ENCODE peak calls at places on chromosomes 5 and 9, in seven cellular contexts. One of them, this sample, is unnamed. For H3K27me3, the result is how much of the 10 kb centered on the place peaks cover.

GRCh38 chr5:115571441-115571878 is 26.9 kb upstream of the FEM1C start:
- DNase-seq in endodermal cell: peak
- DNase-seq in brain microvascular endothelial cell: no peak
- DNase-seq in tibial nerve: no peak
- DNase-seq in hepatocyte: no peak
- DNase-seq in dorsolateral prefrontal cortex: peak
- DNase-seq in fibroblast of lung: no peak
- DNase-seq in this sample: no peak

GRCh38 chr5:156913355-156913718 is 49.7 kb downstream of the TIMD4 start:
- DNase-seq in endodermal cell: peak
- DNase-seq in brain microvascular endothelial cell: no peak
- DNase-seq in tibial nerve: no peak
- DNase-seq in hepatocyte: no peak
- DNase-seq in dorsolateral prefrontal cortex: no peak
- DNase-seq in fibroblast of lung: no peak
- DNase-seq in this sample: no peak

GRCh38 chr5:151699071-151699901 is 12.6 kb upstream of the SPARC start:
- DNase-seq in endodermal cell: peak
- DNase-seq in brain microvascular endothelial cell: peak
- DNase-seq in tibial nerve: no peak
- DNase-seq in hepatocyte: peak
- DNase-seq in dorsolateral prefrontal cortex: no peak
- DNase-seq in fibroblast of lung: peak
- DNase-seq in this sample: no peak

GRCh38 chr9:78074385-78075291 is 43.0 kb upstream of the GNAQ start:
- DNase-seq in endodermal cell: no peak
- DNase-seq in brain microvascular endothelial cell: no peak
- DNase-seq in tibial nerve: no peak
- DNase-seq in hepatocyte: no peak
- DNase-seq in dorsolateral prefrontal cortex: no peak
- DNase-seq in fibroblast of lung: peak
- DNase-seq in this sample: no peak

GRCh38 chr5:127586811-127587210 is 62.1 kb upstream of the CTXN3 start:
- DNase-seq in endodermal cell: no peak
- DNase-seq in brain microvascular endothelial cell: no peak
- DNase-seq in tibial nerve: no peak
- DNase-seq in hepatocyte: no peak
- DNase-seq in dorsolateral prefrontal cortex: no peak
- DNase-seq in fibroblast of lung: no peak
- DNase-seq in this sample: no peak

GRCh38 chr5:35773936-35774335 is 82.8 kb upstream of the IL7R start:
- DNase-seq in endodermal cell: no peak
- DNase-seq in brain microvascular endothelial cell: no peak
- DNase-seq in tibial nerve: no peak
- DNase-seq in hepatocyte: no peak
- DNase-seq in dorsolateral prefrontal cortex: no peak
- DNase-seq in fibroblast of lung: peak
- DNase-seq in this sample: no peak

GRCh38 chr5:171442287-171443042 is 23.0 kb downstream of the FGF18 start:
- DNase-seq in endodermal cell: no peak
- DNase-seq in brain microvascular endothelial cell: peak
- DNase-seq in tibial nerve: no peak
- DNase-seq in hepatocyte: peak
- DNase-seq in dorsolateral prefrontal cortex: no peak
- DNase-seq in fibroblast of lung: peak
- DNase-seq in this sample: peak

GRCh38 chr5:80408976-80409926 is 1.4 kb downstream of the ZFYVE16 start:
- DNase-seq in endodermal cell: no peak
- DNase-seq in brain microvascular endothelial cell: peak
- DNase-seq in tibial nerve: no peak
- DNase-seq in hepatocyte: no peak
- DNase-seq in dorsolateral prefrontal cortex: no peak
- DNase-seq in fibroblast of lung: peak
- DNase-seq in this sample: no peak

GRCh38 chr9:134531251-134531970 is 110.2 kb upstream of the COL5A1 start:
- DNase-seq in endodermal cell: no peak
- DNase-seq in brain microvascular endothelial cell: no peak
- DNase-seq in tibial nerve: no peak
- DNase-seq in hepatocyte: no peak
- DNase-seq in dorsolateral prefrontal cortex: no peak
- DNase-seq in fibroblast of lung: no peak
- DNase-seq in this sample: no peak

GRCh38 chr5:17735771-17736170 is 101.5 kb downstream of the TAF11L14 start:
- DNase-seq in endodermal cell: no peak
- DNase-seq in brain microvascular endothelial cell: no peak
- DNase-seq in tibial nerve: no peak
- DNase-seq in hepatocyte: no peak
- DNase-seq in dorsolateral prefrontal cortex: no peak
- DNase-seq in fibroblast of lung: no peak
- DNase-seq in this sample: no peak

GRCh38 chr5:140131967-140132409 is 6.3 kb downstream of the IGIP start:
- DNase-seq in endodermal cell: no peak
- DNase-seq in brain microvascular endothelial cell: peak
- DNase-seq in tibial nerve: no peak
- DNase-seq in hepatocyte: no peak
- DNase-seq in dorsolateral prefrontal cortex: no peak
- DNase-seq in fibroblast of lung: peak
- DNase-seq in this sample: peak

GRCh38 chr5:58240286-58240685 is 219.6 kb downstream of the PLK2 start:
- DNase-seq in endodermal cell: no peak
- DNase-seq in brain microvascular endothelial cell: peak
- DNase-seq in tibial nerve: no peak
- DNase-seq in hepatocyte: no peak
- DNase-seq in dorsolateral prefrontal cortex: no peak
- DNase-seq in fibroblast of lung: peak
- DNase-seq in this sample: no peak

GRCh38 chr5:88761269-88761880 is 121.6 kb downstream of the MEF2C start:
- DNase-seq in endodermal cell: no peak
- DNase-seq in brain microvascular endothelial cell: peak
- DNase-seq in tibial nerve: no peak
- DNase-seq in hepatocyte: no peak
- DNase-seq in dorsolateral prefrontal cortex: no peak
- DNase-seq in fibroblast of lung: peak
- DNase-seq in this sample: no peak

GRCh38 chr9:129569506-129570449 is 51.1 kb downstream of the C9orf50 start:
- DNase-seq in endodermal cell: peak
- DNase-seq in brain microvascular endothelial cell: no peak
- DNase-seq in tibial nerve: no peak
- DNase-seq in hepatocyte: peak
- DNase-seq in dorsolateral prefrontal cortex: no peak
- DNase-seq in fibroblast of lung: peak
- DNase-seq in this sample: peak

GRCh38 chr5:139862803-139863202 is 67.2 kb downstream of the PSD2 start:
- DNase-seq in endodermal cell: no peak
- DNase-seq in brain microvascular endothelial cell: no peak
- DNase-seq in tibial nerve: no peak
- DNase-seq in hepatocyte: no peak
- DNase-seq in dorsolateral prefrontal cortex: no peak
- DNase-seq in fibroblast of lung: no peak
- DNase-seq in this sample: peak

GRCh38 chr9:132800038-132800648 is 77.9 kb downstream of the AK8 start:
- DNase-seq in endodermal cell: peak
- DNase-seq in brain microvascular endothelial cell: peak
- DNase-seq in tibial nerve: peak
- DNase-seq in hepatocyte: peak
- DNase-seq in dorsolateral prefrontal cortex: peak
- DNase-seq in fibroblast of lung: peak
- DNase-seq in this sample: peak

GRCh38 chr9:111372297-111372696 is 42.3 kb upstream of the OR2K2 start:
- DNase-seq in endodermal cell: no peak
- DNase-seq in brain microvascular endothelial cell: no peak
- DNase-seq in tibial nerve: no peak
- DNase-seq in hepatocyte: no peak
- DNase-seq in dorsolateral prefrontal cortex: no peak
- DNase-seq in fibroblast of lung: no peak
- DNase-seq in this sample: no peak

GRCh38 chr5:61904730-61905129 is 401.3 kb upstream of the KIF2A start:
- DNase-seq in endodermal cell: no peak
- DNase-seq in brain microvascular endothelial cell: no peak
- DNase-seq in tibial nerve: no peak
- DNase-seq in hepatocyte: no peak
- DNase-seq in dorsolateral prefrontal cortex: no peak
- DNase-seq in fibroblast of lung: no peak
- DNase-seq in this sample: no peak

GRCh38 chr9:77224750-77225312 is 47.5 kb downstream of the VPS13A start:
- DNase-seq in endodermal cell: no peak
- DNase-seq in brain microvascular endothelial cell: peak
- DNase-seq in tibial nerve: no peak
- DNase-seq in hepatocyte: no peak
- DNase-seq in dorsolateral prefrontal cortex: no peak
- DNase-seq in fibroblast of lung: peak
- DNase-seq in this sample: no peak

GRCh38 chr5:93141969-93142368 is 439.1 kb downstream of the NR2F1-AS1 start:
- DNase-seq in endodermal cell: no peak
- DNase-seq in brain microvascular endothelial cell: no peak
- DNase-seq in tibial nerve: no peak
- DNase-seq in hepatocyte: no peak
- DNase-seq in dorsolateral prefrontal cortex: no peak
- DNase-seq in fibroblast of lung: no peak
- DNase-seq in this sample: no peak

GRCh38 chr5:153445875-153446567 is 44.4 kb upstream of the GRIA1 start:
- DNase-seq in endodermal cell: no peak
- DNase-seq in brain microvascular endothelial cell: peak
- DNase-seq in tibial nerve: peak
- DNase-seq in hepatocyte: peak
- DNase-seq in dorsolateral prefrontal cortex: no peak
- DNase-seq in fibroblast of lung: peak
- DNase-seq in this sample: peak

DNA sequence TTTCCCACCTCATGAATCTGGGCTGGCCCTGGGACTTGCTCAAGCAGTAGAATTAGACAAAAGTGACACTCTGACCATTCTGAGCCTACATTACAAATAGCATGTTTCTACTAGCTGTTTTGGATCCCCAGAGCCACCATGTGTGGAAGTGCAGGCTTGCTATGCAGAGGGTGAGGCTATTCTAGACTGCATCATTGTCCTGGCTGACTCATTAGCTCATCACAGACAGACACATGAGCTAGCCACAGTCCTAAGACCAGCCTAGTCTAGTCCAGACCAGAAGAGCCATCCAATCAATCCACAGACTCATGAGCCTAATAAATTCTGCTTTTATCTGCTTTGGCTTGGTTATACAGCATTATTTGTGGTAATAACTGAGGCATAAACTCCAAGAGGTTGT is 351.9 kb downstream of the PRELID2 start:
- DNase-seq in endodermal cell: no peak
- DNase-seq in brain microvascular endothelial cell: peak
- DNase-seq in tibial nerve: no peak
- DNase-seq in hepatocyte: no peak
- DNase-seq in dorsolateral prefrontal cortex: no peak
- DNase-seq in fibroblast of lung: peak
- DNase-seq in this sample: no peak
- H3K27ac ChIP-seq in endodermal cell: no peak
- H3K27ac ChIP-seq in brain microvascular endothelial cell: peak
- H3K27ac ChIP-seq in tibial nerve: no peak
- H3K27ac ChIP-seq in hepatocyte: no peak
- H3K27ac ChIP-seq in dorsolateral prefrontal cortex: no peak
- H3K27ac ChIP-seq in fibroblast of lung: no peak
- H3K27ac ChIP-seq in this sample: no peak

GRCh38 chr5:141196363-141196762 is 3.1 kb upstream of the PCDHB11 start:
- DNase-seq in endodermal cell: no peak
- DNase-seq in brain microvascular endothelial cell: no peak
- DNase-seq in tibial nerve: no peak
- DNase-seq in hepatocyte: no peak
- DNase-seq in dorsolateral prefrontal cortex: no peak
- DNase-seq in fibroblast of lung: no peak
- DNase-seq in this sample: no peak

DNA sequence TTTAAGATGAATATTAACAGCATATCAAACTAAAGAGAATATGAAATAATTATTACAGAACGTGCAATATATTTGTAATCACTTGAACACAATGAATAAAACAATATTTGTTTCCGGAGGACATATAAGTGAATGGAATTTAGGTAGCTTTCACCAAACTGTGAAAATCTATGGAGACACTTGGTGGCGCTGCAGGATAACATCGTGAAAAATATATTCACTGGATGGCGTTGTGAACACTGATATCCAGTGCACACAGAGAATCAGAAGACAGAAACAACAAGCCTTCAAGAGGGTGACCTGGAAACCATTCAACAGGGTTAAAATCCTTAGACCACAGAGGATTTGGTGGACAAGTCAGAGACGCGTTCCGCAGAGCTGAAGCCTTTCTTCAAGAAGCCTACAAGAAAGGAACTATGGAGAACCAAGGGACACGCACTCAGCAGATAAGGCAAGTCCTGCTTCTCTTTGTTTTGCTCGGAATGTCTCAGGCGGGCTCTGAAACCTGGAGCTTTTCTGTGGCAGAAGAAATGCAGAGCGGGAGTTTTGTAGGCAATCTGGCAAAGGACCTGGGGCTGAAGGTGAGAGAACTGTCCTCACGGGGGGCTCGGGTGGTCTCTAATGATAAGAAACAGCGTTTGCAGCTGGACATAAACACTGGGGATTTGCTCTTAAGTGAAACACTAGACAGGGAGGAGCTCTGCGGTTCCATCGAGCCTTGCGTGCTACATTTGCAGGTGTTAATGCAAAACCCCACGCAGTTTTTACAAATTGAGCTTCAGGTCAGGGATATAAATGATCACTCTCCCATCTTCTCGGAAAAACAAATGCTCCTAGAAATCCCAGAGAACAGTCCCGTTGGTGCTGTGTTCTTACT is at the start of gene PCDHB11:
- DNase-seq in endodermal cell: peak
- DNase-seq in brain microvascular endothelial cell: no peak
- DNase-seq in tibial nerve: no peak
- DNase-seq in hepatocyte: no peak
- DNase-seq in dorsolateral prefrontal cortex: no peak
- DNase-seq in fibroblast of lung: no peak
- DNase-seq in this sample: peak
- H3K4me3 ChIP-seq in endodermal cell: no peak
- H3K4me3 ChIP-seq in brain microvascular endothelial cell: no peak
- H3K4me3 ChIP-seq in tibial nerve: no peak
- H3K4me3 ChIP-seq in hepatocyte: no peak
- H3K4me3 ChIP-seq in dorsolateral prefrontal cortex: peak
- H3K4me3 ChIP-seq in fibroblast of lung: no peak
- H3K4me3 ChIP-seq in this sample: peak

GRCh38 chr9:124505006-124505900 is 1.9 kb downstream of the NR5A1 start:
- DNase-seq in endodermal cell: peak
- DNase-seq in brain microvascular endothelial cell: no peak
- DNase-seq in tibial nerve: no peak
- DNase-seq in hepatocyte: no peak
- DNase-seq in dorsolateral prefrontal cortex: no peak
- DNase-seq in fibroblast of lung: no peak
- DNase-seq in this sample: peak
- H3K27me3 ChIP-seq in endodermal cell: half or more
- H3K27me3 ChIP-seq in brain microvascular endothelial cell: half or more
- H3K27me3 ChIP-seq in tibial nerve: under half
- H3K27me3 ChIP-seq in hepatocyte: half or more
- H3K27me3 ChIP-seq in dorsolateral prefrontal cortex: half or more
- H3K27me3 ChIP-seq in fibroblast of lung: under half
- H3K27me3 ChIP-seq in this sample: under half

DNA sequence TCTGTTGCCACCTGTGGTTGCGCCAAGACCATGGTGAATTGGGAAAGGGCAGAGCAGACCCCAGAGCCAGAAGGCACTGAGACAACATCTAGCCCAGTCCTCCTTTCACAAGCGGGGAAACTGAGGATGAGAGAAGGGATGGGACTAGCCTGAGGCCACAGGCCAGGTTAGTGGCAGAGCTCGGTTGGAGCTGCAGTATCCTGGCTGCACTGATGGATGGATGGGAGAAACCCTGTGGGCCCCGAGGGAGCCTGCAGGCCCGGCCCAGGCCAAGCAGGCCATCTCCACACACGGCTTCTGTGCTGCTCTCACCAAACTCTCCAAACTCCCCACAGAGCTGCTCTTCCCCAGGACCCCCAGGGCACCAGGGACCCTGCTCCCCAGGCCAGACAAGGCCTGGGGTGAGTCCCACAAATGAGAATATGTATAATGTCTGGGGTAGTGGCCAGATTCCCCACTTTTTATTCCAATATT is 60.2 kb downstream of the TSTD2 start:
- DNase-seq in endodermal cell: no peak
- DNase-seq in brain microvascular endothelial cell: no peak
- DNase-seq in tibial nerve: no peak
- DNase-seq in hepatocyte: no peak
- DNase-seq in dorsolateral prefrontal cortex: no peak
- DNase-seq in fibroblast of lung: no peak
- DNase-seq in this sample: peak
- H3K27ac ChIP-seq in endodermal cell: no peak
- H3K27ac ChIP-seq in brain microvascular endothelial cell: no peak
- H3K27ac ChIP-seq in tibial nerve: no peak
- H3K27ac ChIP-seq in hepatocyte: no peak
- H3K27ac ChIP-seq in dorsolateral prefrontal cortex: no peak
- H3K27ac ChIP-seq in fibroblast of lung: no peak
- H3K27ac ChIP-seq in this sample: no peak

This sample was measured in WERI-Rb-1.